ENCODE peak calls at places on chromosomes 12 and 14, in nine cellular contexts. L is H4; Z is breast epithelium; X is stimulated activated naive CD8-positive, alpha-beta T cell treated with anti-CD3 and anti-CD28 coated beads, Interleukin-15, Interleukin-2, amounts not matched to agents 100 U/mL and 50 U/mL, for 24 hours; B is IMR-90; C is psoas muscle; K is G401; M is lower leg skin; O is LHCN-M2. W is an unnamed sample.
A peak's percentile ranks its signal among the peaks of the same experiment; 100 is the strongest.

GRCh38 chr14:73753887-73754880 is 40.0 kb upstream of the PNMA1 start:
- DNase-seq in K (peak; percentile 62), L (peak; percentile 57), B (no peak), O (peak; percentile 83), M (peak; percentile 90), X (peak; percentile 72), Z (no peak), C (no peak), W (peak; percentile 43)

GRCh38 chr12:52735816-52736632 is 32.7 kb upstream of the KRT77 start:
- DNase-seq in K (no peak), Z (no peak), C (no peak), L (no peak), X (no peak), B (no peak), M (no peak), O (no peak), W (no peak)

GRCh38 chr12:52230364-52231281 is 2.4 kb upstream of the KRT7 start:
- DNase-seq in M (peak; percentile 81), L (no peak), X (no peak), C (no peak), Z (peak; percentile 51), K (peak; percentile 61), B (peak; percentile 68), O (peak; percentile 73), W (peak; percentile 76)

GRCh38 chr14:24093901-24094838 is at the start of gene PCK2:
- DNase-seq in K (peak; percentile 82), L (peak; percentile 93), M (peak; percentile 99), C (peak; percentile 94), O (peak; percentile 70), Z (peak; percentile 94), X (peak; percentile 92), B (peak; percentile 88), W (peak; percentile 87)

GRCh38 chr14:49424436-49425331 is 161.5 kb downstream of the RPS29 start:
- DNase-seq in M (no peak), C (no peak), O (peak; percentile 27), K (no peak), L (no peak), B (no peak), X (no peak), Z (no peak), W (no peak)

GRCh38 chr12:113591480-113591971 is 119.9 kb upstream of the LHX5 start:
- DNase-seq in M (no peak), B (no peak), L (peak; percentile 50), C (no peak), K (no peak), O (no peak), X (peak; percentile 12), Z (no peak), W (no peak)

GRCh38 chr14:51546603-51547258 is 105.0 kb upstream of the FRMD6 start:
- DNase-seq in C (no peak), L (peak; percentile 18), K (no peak), B (no peak), Z (no peak), M (no peak), X (no peak), O (no peak), W (no peak)

GRCh38 chr14:85217412-85217811 is 312.5 kb upstream of the FLRT2 start:
- DNase-seq in Z (no peak), B (peak; percentile 31), K (no peak), M (no peak), C (no peak), L (peak; percentile 43), O (no peak), X (no peak), W (peak; percentile 55)

GRCh38 chr12:115191342-115191741 is 507.4 kb upstream of the TBX3 start:
- DNase-seq in Z (no peak), K (no peak), O (no peak), B (no peak), X (no peak), M (no peak), L (no peak), C (no peak), W (no peak)

W was measured in HFFc6.